ENCODE peak calls at places on chromosomes 1 and 21, in nine cellular contexts. I is GM23248; U is T-helper 1 cell; V is ELR; N is anterior cingulate cortex; P is ovary; W is caudate nucleus; E is HTR-8/SVneo; M is naive thymus-derived CD8-positive, alpha-beta T cell. Y is an unnamed sample.

GRCh38 chr21:14981246-14981645 is 83.6 kb downstream of the NRIP1 start:
- DNase-seq in I (no peak), U (no peak), V (no peak), N (no peak), P (no peak), W (no peak), E (no peak), M (no peak), Y (no peak)

GRCh38 chr1:996851-997727 is 2.8 kb downstream of the HES4 start:
- DNase-seq in I (no peak), U (no peak), V (no peak), N (no peak), P (peak), W (no peak), E (no peak), M (no peak), Y (no peak)

GRCh38 chr1:224138198-224138597 is 24.3 kb downstream of the FBXO28 start:
- DNase-seq in I (no peak), U (no peak), V (no peak), N (no peak), P (no peak), W (no peak), E (no peak), M (no peak), Y (no peak)

GRCh38 chr1:40612345-40612831 is 53.1 kb downstream of the RIMS3 start:
- DNase-seq in I (peak), U (peak), V (peak), N (peak), P (peak), W (peak), E (peak), M (peak), Y (peak)

GRCh38 chr1:20058531-20058930 is 11.5 kb upstream of the PLA2G5 start:
- DNase-seq in I (peak), U (no peak), V (peak), N (peak), P (no peak), W (no peak), E (peak), M (peak), Y (no peak)

GRCh38 chr1:15344800-15345710 is 64.6 kb upstream of the EFHD2 start:
- DNase-seq in I (no peak), U (no peak), V (no peak), N (no peak), P (no peak), W (no peak), E (no peak), M (no peak), Y (no peak)

GRCh38 chr1:236518343-236518742 is 5.4 kb upstream of the LGALS8 start:
- DNase-seq in I (no peak), U (no peak), V (peak), N (no peak), P (no peak), W (no peak), E (no peak), M (no peak), Y (no peak)

GRCh38 chr1:24507423-24507804 is 4.8 kb downstream of the RCAN3 start:
- DNase-seq in I (no peak), U (peak), V (no peak), N (no peak), P (no peak), W (no peak), E (no peak), M (peak), Y (no peak)

GRCh38 chr1:8169364-8170058 is 143.4 kb upstream of the ERRFI1 start:
- DNase-seq in I (peak), U (peak), V (peak), N (no peak), P (peak), W (no peak), E (peak), M (peak), Y (peak)

GRCh38 chr1:93661829-93662474 is 19.7 kb downstream of the BCAR3 start:
- DNase-seq in I (peak), U (no peak), V (peak), N (no peak), P (no peak), W (no peak), E (peak), M (no peak), Y (no peak)

GRCh38 chr21:40622531-40622930 is 224.4 kb downstream of the DSCAM start:
- DNase-seq in I (no peak), U (no peak), V (no peak), N (no peak), P (no peak), W (no peak), E (no peak), M (no peak), Y (no peak)

GRCh38 chr1:154326546-154327465 is 1.5 kb downstream of the ATP8B2 start:
- DNase-seq in I (peak), U (no peak), V (peak), N (no peak), P (peak), W (no peak), E (no peak), M (no peak), Y (no peak)

GRCh38 chr1:182149411-182149965 is 88.0 kb upstream of the ZNF648 start:
- DNase-seq in I (peak), U (no peak), V (peak), N (peak), P (no peak), W (no peak), E (no peak), M (no peak), Y (no peak)

GRCh38 chr1:220453371-220453770 is 74.6 kb upstream of the MARK1 start:
- DNase-seq in I (no peak), U (no peak), V (no peak), N (no peak), P (no peak), W (no peak), E (no peak), M (no peak), Y (no peak)

GRCh38 chr1:8194481-8195227 is 123.3 kb upstream of the SLC45A1 start:
- DNase-seq in I (peak), U (no peak), V (peak), N (no peak), P (no peak), W (no peak), E (no peak), M (no peak), Y (no peak)

GRCh38 chr1:42759114-42759513 is 7.7 kb downstream of the P3H1 start:
- DNase-seq in I (no peak), U (no peak), V (no peak), N (no peak), P (no peak), W (no peak), E (no peak), M (no peak), Y (no peak)

GRCh38 chr1:74857676-74858075 is 124.7 kb downstream of the TYW3 start:
- DNase-seq in I (no peak), U (no peak), V (no peak), N (no peak), P (no peak), W (no peak), E (no peak), M (no peak), Y (no peak)

GRCh38 chr21:33844104-33844889 is 71.3 kb downstream of the ATP5PO start:
- DNase-seq in I (peak), U (no peak), V (no peak), N (no peak), P (no peak), W (no peak), E (no peak), M (no peak), Y (no peak)

GRCh38 chr1:109170051-109170775 is 43.5 kb upstream of the SARS1 start:
- DNase-seq in I (no peak), U (no peak), V (no peak), N (no peak), P (no peak), W (no peak), E (no peak), M (no peak), Y (no peak)